ENCODE peak calls at places on chromosomes 3 and 15, in eight cellular contexts. M is stimulated activated naive CD8-positive, alpha-beta T cell treated with anti-CD3 and anti-CD28 coated beads, Interleukin-15, amount 100 ng/mL, for 72 hours; A is astrocyte; C is NCI-H1048; X is HS-27A; K is astrocyte of the cerebellum; S is KBM-7; V is substantia nigra. N is an unnamed sample.

GRCh38 chr3:48739955-48740823 is 23.2 kb upstream of the IP6K2 start:
- DNase-seq in M (peak; percentile 47), A (peak; percentile 42), C (no peak), X (peak; percentile 41), K (peak; percentile 37), S (peak; percentile 57), V (peak; percentile 91), N (peak; percentile 98)

GRCh38 chr15:100438570-100438969 is 90.2 kb downstream of the CERS3 start:
- DNase-seq in M (peak; percentile 16), A (peak; percentile 8), C (no peak), X (no peak), K (peak; percentile 18), S (peak; percentile 76), V (peak; percentile 47), N (peak; percentile 76)

GRCh38 chr15:74951006-74951405 is 5.6 kb downstream of the RPP25 start:
- DNase-seq in M (no peak), A (no peak), C (no peak), X (no peak), K (no peak), S (no peak), V (no peak), N (no peak)

GRCh38 chr15:52680041-52680391 is 828 bp upstream of the ATOSA start:
- DNase-seq in M (no peak), A (peak; percentile 11), C (no peak), X (no peak), K (no peak), S (no peak), V (no peak), N (no peak)

GRCh38 chr3:72065872-72066641 is 281.1 kb upstream of the PROK2 start:
- DNase-seq in M (no peak), A (no peak), C (no peak), X (no peak), K (no peak), S (no peak), V (no peak), N (no peak)

GRCh38 chr15:29454506-29454905 is 184.9 kb upstream of the NSMCE3 start:
- DNase-seq in M (no peak), A (no peak), C (no peak), X (no peak), K (peak; percentile 15), S (no peak), V (no peak), N (no peak)

GRCh38 chr3:47202542-47202941 is 38.6 kb upstream of the SETD2 start:
- DNase-seq in M (no peak), A (no peak), C (no peak), X (no peak), K (no peak), S (no peak), V (no peak), N (no peak)

GRCh38 chr3:128745742-128746141 is 19.8 kb downstream of the RAB7A start:
- DNase-seq in M (no peak), A (no peak), C (no peak), X (no peak), K (no peak), S (no peak), V (no peak), N (no peak)

GRCh38 chr15:31172606-31173005 is 71.1 kb upstream of the TRPM1 start:
- DNase-seq in M (no peak), A (no peak), C (no peak), X (no peak), K (no peak), S (no peak), V (no peak), N (no peak)

GRCh38 chr3:24550588-24550987 is 55.9 kb upstream of the THRB start:
- DNase-seq in M (no peak), A (no peak), C (no peak), X (no peak), K (no peak), S (no peak), V (no peak), N (no peak)

GRCh38 chr3:196440696-196441095 is 8.5 kb upstream of the UBXN7 start:
- DNase-seq in M (no peak), A (no peak), C (no peak), X (no peak), K (no peak), S (no peak), V (no peak), N (no peak)

GRCh38 chr3:60839242-60839641 is 412.0 kb downstream of the FHIT start:
- DNase-seq in M (no peak), A (no peak), C (no peak), X (no peak), K (no peak), S (no peak), V (peak; percentile 4), N (no peak)

GRCh38 chr15:58924326-58924725 is 9.2 kb downstream of the SLTM start:
- DNase-seq in M (no peak), A (no peak), C (no peak), X (no peak), K (no peak), S (no peak), V (no peak), N (no peak)

GRCh38 chr3:178950676-178951075 is 120.9 kb downstream of the ZMAT3 start:
- DNase-seq in M (peak; percentile 23), A (no peak), C (no peak), X (no peak), K (no peak), S (no peak), V (no peak), N (no peak)

GRCh38 chr3:111650378-111651275 is 55.5 kb upstream of the ZBED2 start:
- DNase-seq in M (no peak), A (no peak), C (no peak), X (no peak), K (no peak), S (no peak), V (no peak), N (no peak)

GRCh38 chr15:79041598-79042175 is 48.9 kb downstream of the RASGRF1 start:
- DNase-seq in M (no peak), A (no peak), C (no peak), X (no peak), K (no peak), S (no peak), V (no peak), N (no peak)

GRCh38 chr15:29601811-29602210 is 220.5 kb downstream of the TJP1 start:
- DNase-seq in M (no peak), A (peak; percentile 13), C (no peak), X (no peak), K (peak; percentile 11), S (no peak), V (no peak), N (no peak)

GRCh38 chr15:69537085-69537484 is 84.5 kb downstream of the RPLP1 start:
- DNase-seq in M (no peak), A (no peak), C (no peak), X (no peak), K (no peak), S (no peak), V (no peak), N (no peak)

GRCh38 chr3:133874344-133874743 is 21.3 kb downstream of the RAB6B start:
- DNase-seq in M (no peak), A (no peak), C (no peak), X (no peak), K (no peak), S (no peak), V (no peak), N (no peak)

GRCh38 chr15:47409601-47410000 is 307.7 kb upstream of the SEMA6D start:
- DNase-seq in M (no peak), A (no peak), C (no peak), X (no peak), K (no peak), S (no peak), V (no peak), N (no peak)

GRCh38 chr3:94440767-94441493 is 378.1 kb downstream of the NSUN3 start:
- DNase-seq in M (no peak), A (peak; percentile 89), C (no peak), X (peak; percentile 79), K (peak; percentile 68), S (no peak), V (no peak), N (no peak)

GRCh38 chr3:71118406-71118805 is 465.1 kb downstream of the FOXP1 start:
- DNase-seq in M (no peak), A (no peak), C (no peak), X (no peak), K (no peak), S (no peak), V (no peak), N (no peak)

GRCh38 chr15:62649793-62650420 is 392.6 kb upstream of the TPM1 start:
- DNase-seq in M (no peak), A (peak; percentile 57), C (no peak), X (no peak), K (no peak), S (no peak), V (peak; percentile 16), N (peak; percentile 66)

GRCh38 chr3:147616998-147617619 is 207.9 kb downstream of the ZIC1 start:
- DNase-seq in M (no peak), A (no peak), C (no peak), X (no peak), K (no peak), S (peak; percentile 22), V (no peak), N (no peak)

GRCh38 chr15:51046799-51047449 is 47.8 kb downstream of the TNFAIP8L3 start:
- DNase-seq in M (no peak), A (peak; percentile 27), C (no peak), X (no peak), K (peak; percentile 75), S (no peak), V (no peak), N (peak; percentile 35)

GRCh38 chr3:10981961-10982360 is 10.6 kb upstream of the SLC6A1 start:
- DNase-seq in M (no peak), A (peak; percentile 40), C (no peak), X (peak; percentile 47), K (no peak), S (no peak), V (no peak), N (no peak)

GRCh38 chr3:46012246-46012645 is 15.0 kb downstream of the XCR1 start:
- DNase-seq in M (no peak), A (no peak), C (no peak), X (no peak), K (no peak), S (no peak), V (no peak), N (no peak)

GRCh38 chr3:160163259-160163878 is 61.9 kb upstream of the C3orf80 start:
- DNase-seq in M (no peak), A (no peak), C (no peak), X (no peak), K (no peak), S (peak; percentile 32), V (no peak), N (no peak)

GRCh38 chr3:128878556-128879124 is 780 bp upstream of the ACAD9 start:
- DNase-seq in M (peak; percentile 38), A (peak; percentile 66), C (no peak), X (peak; percentile 31), K (peak; percentile 20), S (peak; percentile 61), V (no peak), N (no peak)

GRCh38 chr15:95363636-95364035 is 966.9 kb upstream of the NR2F2 start:
- DNase-seq in M (no peak), A (no peak), C (no peak), X (no peak), K (no peak), S (no peak), V (no peak), N (no peak)

GRCh38 chr3:160448845-160449659 is 534 bp downstream of the TRIM59 start:
- DNase-seq in M (no peak), A (peak; percentile 27), C (no peak), X (no peak), K (no peak), S (no peak), V (no peak), N (peak; percentile 49)

GRCh38 chr3:34374521-34374920 is 576.1 kb downstream of the PDCD6IP start:
- DNase-seq in M (no peak), A (no peak), C (no peak), X (no peak), K (no peak), S (no peak), V (no peak), N (no peak)

GRCh38 chr3:11290743-11291680 is 18.8 kb downstream of the ATG7 start:
- DNase-seq in M (no peak), A (peak; percentile 74), C (no peak), X (peak; percentile 51), K (no peak), S (no peak), V (no peak), N (no peak)

GRCh38 chr3:32493437-32494414 is 8.9 kb downstream of the CMTM6 start:
- DNase-seq in M (peak; percentile 42), A (peak; percentile 57), C (no peak), X (no peak), K (no peak), S (no peak), V (no peak), N (no peak)